ENCODE peak calls at places on chromosomes 16 and 17, in four cellular contexts. Y is SK-N-SH, E is K562, W is GM12878. S is an unnamed sample.
A peak's percentile ranks its signal among the peaks of the same experiment; 100 is the strongest.

GRCh38 chr17:17831208-17832039 is 5.4 kb downstream of the SREBF1 start:
- DNase-seq in Y (peak; percentile 86), E (no peak), W (no peak), S (no peak)

GRCh38 chr17:51064061-51064735 is 56.5 kb downstream of the SPAG9 start:
- DNase-seq in Y (no peak), E (no peak), W (no peak), S (no peak)

GRCh38 chr16:87445486-87445885 is 47.3 kb downstream of the ZCCHC14 start:
- DNase-seq in Y (no peak), E (no peak), W (no peak), S (no peak)

GRCh38 chr17:17868637-17869522 is 32.1 kb upstream of the SREBF1 start:
- DNase-seq in Y (no peak), E (no peak), W (no peak), S (no peak)

GRCh38 chr16:119835-120234 is 18.6 kb downstream of the NPRL3 start:
- DNase-seq in Y (no peak), E (peak; percentile 85), W (no peak), S (no peak)

GRCh38 chr17:16465861-16466338 is 26.1 kb downstream of the LRRC75A start:
- DNase-seq in Y (no peak), E (no peak), W (no peak), S (no peak)

GRCh38 chr16:71406724-71407123 is 35.1 kb downstream of the TLE7 start:
- DNase-seq in Y (no peak), E (no peak), W (no peak), S (no peak)

GRCh38 chr17:12320286-12320685 is 299.6 kb downstream of the MAP2K4 start:
- DNase-seq in Y (no peak), E (no peak), W (no peak), S (no peak)

GRCh38 chr17:2055494-2056220 is 754 bp downstream of the HIC1 start:
- DNase-seq in Y (no peak), E (no peak), W (no peak), S (no peak)

GRCh38 chr17:12365805-12366204 is 299.9 kb upstream of the MYOCD start:
- DNase-seq in Y (no peak), E (no peak), W (no peak), S (no peak)

GRCh38 chr16:5595849-5596248 is 498.3 kb upstream of the EEF2KMT start:
- DNase-seq in Y (no peak), E (no peak), W (no peak), S (no peak)

GRCh38 chr17:1003633-1003971 is 6.7 kb downstream of the TIMM22 start:
- DNase-seq in Y (no peak), E (no peak), W (no peak), S (no peak)

GRCh38 chr16:31335431-31335830 is 19.5 kb upstream of the ITGAX start:
- DNase-seq in Y (no peak), E (peak; percentile 1), W (no peak), S (no peak)

GRCh38 chr17:44916059-44916780 is 920 bp upstream of the GFAP start:
- DNase-seq in Y (peak; percentile 26), E (no peak), W (no peak), S (no peak)

GRCh38 chr17:49913226-49914095 is 55.5 kb upstream of the DLX4 start:
- DNase-seq in Y (no peak), E (peak; percentile 48), W (no peak), S (no peak)

GRCh38 chr16:3842994-3843393 is 37.5 kb downstream of the CREBBP start:
- DNase-seq in Y (peak; percentile 56), E (no peak), W (no peak), S (no peak)

GRCh38 chr16:8963010-8963824 is 489 bp downstream of the USP7 start:
- DNase-seq in Y (peak; percentile 75), E (peak; percentile 40), W (no peak), S (peak; percentile 50)

GRCh38 chr17:18141210-18141803 is 32.8 kb downstream of the MYO15A start:
- DNase-seq in Y (peak; percentile 72), E (peak; percentile 35), W (no peak), S (no peak)

GRCh38 chr16:71500964-71501363 is 11.8 kb upstream of the ZNF19 start:
- DNase-seq in Y (no peak), E (no peak), W (no peak), S (no peak)

GRCh38 chr16:11297492-11298142 is 16.5 kb upstream of the PRM1 start:
- DNase-seq in Y (peak; percentile 87), E (peak; percentile 71), W (peak; percentile 92), S (no peak)

GRCh38 chr17:13410214-13410613 is 191.5 kb downstream of the HS3ST3A1 start:
- DNase-seq in Y (no peak), E (no peak), W (no peak), S (no peak)

DNA sequence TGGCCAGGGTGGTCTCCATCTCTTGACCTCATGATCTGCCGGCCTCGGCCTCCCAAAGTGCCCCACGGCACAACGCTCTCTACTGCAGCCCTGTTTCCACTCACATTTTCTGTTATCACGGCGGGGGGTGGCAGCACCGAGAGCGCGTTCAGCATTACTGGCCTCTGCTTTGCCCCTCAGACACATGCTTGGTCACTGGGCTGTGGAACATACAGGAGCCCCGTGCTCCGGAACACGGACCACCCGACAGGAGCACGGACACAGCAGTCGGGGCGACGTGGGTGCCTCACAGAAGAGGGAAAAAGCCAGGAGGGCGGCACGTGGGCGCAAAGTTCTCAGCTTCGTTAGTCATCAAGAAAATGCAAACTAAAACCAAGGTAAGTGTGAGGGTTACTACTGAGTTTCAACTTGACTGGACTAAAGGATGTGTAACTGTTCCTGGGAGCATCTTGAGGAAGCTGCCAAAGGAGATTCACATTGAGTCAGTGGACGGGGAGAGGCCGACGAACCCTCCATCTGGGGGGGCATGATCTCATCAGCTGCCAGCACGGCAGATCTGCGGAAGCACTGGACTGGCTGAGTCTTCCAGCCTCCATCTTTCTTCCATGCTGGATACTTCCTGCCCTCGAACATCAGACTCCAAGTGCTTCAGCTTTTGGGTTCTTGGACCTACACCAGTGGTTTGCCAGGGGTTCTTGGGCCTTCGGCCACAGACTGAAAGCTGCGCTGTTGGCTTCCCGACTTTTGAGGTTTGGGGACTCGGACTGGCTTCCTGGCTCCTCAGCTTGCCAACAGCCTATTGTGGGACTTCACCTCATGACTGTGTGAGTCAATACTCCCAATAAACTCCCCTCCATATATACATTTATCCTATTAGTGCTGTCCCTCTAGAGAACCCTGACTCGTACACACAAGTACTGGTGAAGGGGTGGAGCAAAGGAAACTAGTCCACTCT is 106.8 kb downstream of the ZNF778 start:
- DNase-seq in Y (no peak), E (no peak), W (peak; percentile 90), S (no peak)
- TF ChIP-seq NRF1 in Y (no peak), E (no peak), W (no peak), S (no peak)

DNA sequence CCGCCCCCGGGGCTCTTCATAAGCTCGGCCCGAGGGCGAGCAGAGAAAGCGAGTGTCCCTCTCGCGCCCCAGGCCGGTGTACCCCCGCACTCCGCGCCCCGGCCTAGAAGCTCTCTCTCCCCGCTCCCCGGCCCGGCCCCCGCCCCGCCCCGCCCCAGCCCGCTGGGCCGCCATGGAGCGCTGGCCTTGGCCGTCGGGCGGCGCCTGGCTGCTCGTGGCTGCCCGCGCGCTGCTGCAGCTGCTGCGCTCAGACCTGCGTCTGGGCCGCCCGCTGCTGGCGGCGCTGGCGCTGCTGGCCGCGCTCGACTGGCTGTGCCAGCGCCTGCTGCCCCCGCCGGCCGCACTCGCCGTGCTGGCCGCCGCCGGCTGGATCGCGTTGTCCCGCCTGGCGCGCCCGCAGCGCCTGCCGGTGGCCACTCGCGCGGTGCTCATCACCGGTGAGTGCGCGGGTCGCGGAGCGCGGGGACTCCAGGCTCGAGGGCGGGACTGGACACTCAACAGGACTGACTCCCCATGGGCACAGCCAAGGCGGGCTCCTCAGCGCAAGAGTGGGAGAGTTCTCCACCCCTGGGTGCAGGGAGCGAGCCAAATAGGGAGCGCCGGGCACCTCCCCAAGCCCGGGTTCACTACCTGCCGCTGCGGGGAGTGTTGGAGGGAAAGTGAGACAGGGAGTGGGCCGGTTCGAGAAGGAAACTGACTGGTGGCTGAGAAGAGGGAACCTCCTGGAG is at the start of gene HSD11B2:
- DNase-seq in Y (peak; percentile 93), E (no peak), W (no peak), S (peak; percentile 78)
- TF ChIP-seq NRF1 in Y (peak; percentile 34), E (no peak), W (no peak), S (no peak)

GRCh38 chr17:69175262-69175811 is 33.6 kb upstream of the ABCA6 start:
- DNase-seq in Y (no peak), E (no peak), W (no peak), S (no peak)

GRCh38 chr17:69175812-69176517 is 34.3 kb upstream of the ABCA6 start:
- DNase-seq in Y (no peak), E (peak; percentile 19), W (no peak), S (no peak)

GRCh38 chr17:69170377-69170776 is 28.7 kb upstream of the ABCA6 start:
- DNase-seq in Y (no peak), E (no peak), W (no peak), S (no peak)

GRCh38 chr17:69173118-69173517 is 31.4 kb upstream of the ABCA6 start:
- DNase-seq in Y (no peak), E (no peak), W (no peak), S (no peak)
- TF ChIP-seq NRF1 in Y (no peak), E (no peak), W (no peak), S (no peak)

GRCh38 chr16:74075393-74075792 is 221.2 kb upstream of the PSMD7 start:
- DNase-seq in Y (no peak), E (no peak), W (no peak), S (no peak)
- TF ChIP-seq NRF1 in Y (no peak), E (no peak), W (no peak), S (no peak)

GRCh38 chr16:80968386-80969113 is 38.1 kb downstream of the CMC2 start:
- DNase-seq in Y (no peak), E (no peak), W (no peak), S (no peak)
- TF ChIP-seq NRF1 in Y (no peak), E (no peak), W (no peak), S (no peak)

GRCh38 chr16:1772908-1773702 is at the start of gene MRPS34:
- DNase-seq in Y (peak; percentile 93), E (peak; percentile 85), W (peak; percentile 17), S (peak; percentile 95)

GRCh38 chr16:1775006-1775845 is 2.3 kb upstream of the MRPS34 start:
- DNase-seq in Y (no peak), E (no peak), W (no peak), S (no peak)

GRCh38 chr16:1774456-1774795 is 1.5 kb upstream of the MRPS34 start:
- DNase-seq in Y (no peak), E (no peak), W (no peak), S (no peak)

GRCh38 chr16:1772362-1772907 is at the start of gene EME2:
- DNase-seq in Y (peak; percentile 52), E (peak; percentile 70), W (no peak), S (no peak)

DNA sequence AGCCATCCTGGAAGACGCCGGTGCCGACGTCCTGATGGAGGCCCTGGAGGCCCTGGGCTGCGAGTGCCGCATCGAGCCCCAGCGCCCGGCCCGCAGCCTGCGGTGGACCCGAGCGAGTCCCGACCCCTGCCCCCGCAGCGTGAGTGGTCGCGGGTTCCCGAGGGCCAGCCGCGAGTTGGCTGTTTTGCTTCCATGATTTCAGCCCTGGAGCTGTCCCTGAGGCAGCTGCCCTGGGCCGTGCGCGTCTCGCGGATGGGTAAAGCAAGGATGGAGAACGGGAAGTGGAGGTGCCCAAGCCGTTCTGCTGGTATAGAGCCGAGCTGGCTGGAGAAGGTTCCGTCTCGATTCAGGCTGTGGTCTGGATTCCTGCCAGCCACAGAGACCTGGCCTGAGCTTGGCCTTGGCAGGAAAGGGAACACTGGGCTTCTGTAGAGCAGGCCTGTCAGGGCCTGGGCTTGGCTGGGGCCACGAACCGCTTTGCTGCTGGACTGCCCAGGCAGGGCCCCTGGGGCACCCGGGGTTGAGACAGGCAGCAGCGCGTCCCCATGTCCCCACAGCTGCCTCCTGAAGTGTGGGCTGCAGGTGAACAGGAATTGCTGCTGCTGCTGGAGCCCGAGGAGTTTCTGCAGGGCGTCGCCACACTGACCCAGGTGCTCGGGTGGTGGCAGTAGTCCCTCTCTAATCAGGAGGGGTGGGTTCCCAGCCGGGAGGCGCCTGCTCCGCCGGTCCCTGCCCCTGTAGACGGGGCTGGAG is 945 bp upstream of the MRPS34 start:
- DNase-seq in Y (no peak), E (no peak), W (no peak), S (no peak)
- TF ChIP-seq NRF1 in Y (no peak), E (no peak), W (no peak), S (no peak)